ENCODE peak calls at places on chromosome 15, in nine cellular contexts. N is RWPE1; I is PC-9; Y is lower lobe of right lung; J is CD8-positive, alpha-beta T cell; R is neuronal stem cell; G is fibroblast of lung; K is CD8-positive, alpha-beta memory T cell; F is psoas muscle. S is an unnamed sample.
A peak's percentile ranks its signal among the peaks of the same experiment; 100 is the strongest.

GRCh38 chr15:47872208-47872607 is 154.9 kb downstream of the SEMA6D start:
- DNase-seq in I (no peak), G (no peak), R (no peak), J (no peak), F (no peak), Y (no peak), K (no peak), N (no peak), S (no peak)

GRCh38 chr15:98560338-98560737 is 88.0 kb upstream of the IGF1R start:
- DNase-seq in J (no peak), F (no peak), K (no peak), N (peak; percentile 79), Y (no peak), R (no peak), I (no peak), G (no peak), S (no peak)

GRCh38 chr15:72179950-72180581 is 17.5 kb downstream of the GRAMD2A start:
- DNase-seq in F (no peak), K (no peak), I (no peak), N (no peak), R (no peak), Y (no peak), J (no peak), G (no peak), S (peak; percentile 78)

GRCh38 chr15:61798631-61799030 is 261.6 kb downstream of the VPS13C start:
- DNase-seq in F (no peak), R (no peak), J (no peak), Y (no peak), I (no peak), G (no peak), N (no peak), K (no peak), S (no peak)

GRCh38 chr15:23073890-23074631 is 34.7 kb upstream of the TUBGCP5 start:
- DNase-seq in K (no peak), N (peak; percentile 22), I (no peak), R (no peak), G (no peak), Y (peak; percentile 58), F (no peak), J (no peak), S (peak; percentile 26)

GRCh38 chr15:83204697-83205096 is 2.9 kb downstream of the HDGFL3 start:
- DNase-seq in R (no peak), I (no peak), K (no peak), F (no peak), N (no peak), J (no peak), Y (no peak), G (no peak), S (no peak)

GRCh38 chr15:72796515-72797337 is 13.2 kb upstream of the ADPGK start:
- DNase-seq in G (peak; percentile 44), Y (peak; percentile 78), K (peak; percentile 31), J (peak; percentile 29), I (no peak), R (peak; percentile 49), F (peak; percentile 78), N (peak; percentile 46), S (peak; percentile 15)

GRCh38 chr15:95326689-95327525 is 1003.6 kb upstream of the NR2F2 start:
- DNase-seq in G (no peak), F (peak; percentile 18), J (no peak), I (no peak), Y (no peak), R (no peak), K (no peak), N (no peak), S (no peak)

GRCh38 chr15:99496302-99496629 is 69.5 kb upstream of the MEF2A start:
- DNase-seq in K (no peak), N (no peak), J (no peak), R (no peak), F (no peak), I (no peak), G (no peak), Y (no peak), S (no peak)

GRCh38 chr15:99564221-99565030 is 1.4 kb upstream of the MEF2A start:
- DNase-seq in F (no peak), J (no peak), I (no peak), G (peak; percentile 27), N (peak; percentile 12), Y (no peak), R (no peak), K (peak; percentile 24), S (peak; percentile 44)

GRCh38 chr15:48462688-48463087 is 131.5 kb downstream of the DUT start:
- DNase-seq in K (no peak), N (no peak), Y (no peak), I (no peak), G (no peak), F (no peak), R (no peak), J (no peak), S (no peak)

GRCh38 chr15:89743011-89743410 is 8.0 kb downstream of the MESP1 start:
- DNase-seq in K (no peak), G (no peak), Y (no peak), N (no peak), R (no peak), F (no peak), J (no peak), I (no peak), S (no peak)

GRCh38 chr15:39997031-39997430 is 42.0 kb downstream of the SRP14 start:
- DNase-seq in Y (no peak), F (no peak), J (no peak), I (peak; percentile 49), G (no peak), N (no peak), K (no peak), R (no peak), S (no peak)

GRCh38 chr15:74794248-74794969 is 12.5 kb downstream of the CSK start:
- DNase-seq in J (no peak), F (no peak), K (peak; percentile 14), I (no peak), G (no peak), Y (no peak), N (no peak), R (no peak), S (no peak)

GRCh38 chr15:100468265-100468664 is 60.5 kb downstream of the CERS3 start:
- DNase-seq in F (no peak), Y (no peak), I (no peak), J (no peak), G (peak; percentile 56), R (no peak), K (no peak), N (no peak), S (no peak)

GRCh38 chr15:62570405-62570783 is 405.3 kb upstream of the C2CD4B start:
- DNase-seq in F (no peak), G (no peak), Y (no peak), N (no peak), I (no peak), K (no peak), J (no peak), R (no peak), S (no peak)

DNA sequence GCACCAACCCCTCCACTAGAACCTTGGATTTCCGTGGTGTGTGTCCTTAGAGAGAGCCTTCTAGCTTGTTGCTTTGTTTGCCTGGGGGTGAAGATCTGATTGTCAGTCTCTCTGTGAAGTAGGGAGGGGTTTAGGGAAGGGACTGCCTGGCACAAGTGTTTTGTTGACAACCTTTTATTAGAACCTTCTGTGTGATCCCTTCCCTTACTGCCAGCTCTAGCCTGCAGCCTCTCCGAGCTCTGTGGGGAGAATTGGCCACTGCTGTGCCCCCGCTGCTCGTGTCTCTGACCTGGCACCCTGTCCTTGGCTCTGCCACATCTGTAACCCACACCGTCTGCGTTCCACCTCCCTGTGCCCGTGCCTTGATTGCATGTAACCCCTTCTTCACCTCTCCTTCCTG is 30.9 kb upstream of the PCSK6 start:
- DNase-seq in R (no peak), G (no peak), N (no peak), K (no peak), J (no peak), I (no peak), Y (no peak), F (no peak), S (no peak)
- H3K27ac ChIP-seq in R (no peak overlapping the region), G (no peak overlapping the region), N (no peak overlapping the region), K (no peak overlapping the region), J (no peak overlapping the region), I (peak overlapping the region; percentile 66), Y (no peak overlapping the region), F (no peak overlapping the region), S (peak overlapping the region; percentile 87)

GRCh38 chr15:65914981-65915925 is 46.0 kb downstream of the RAB11A start:
- DNase-seq in N (no peak), Y (no peak), I (no peak), G (no peak), K (no peak), J (no peak), R (no peak), F (no peak), S (peak; percentile 7)
- H3K27ac ChIP-seq in N (no peak overlapping the region), Y (no peak overlapping the region), I (no peak overlapping the region), G (no peak overlapping the region), K (no peak overlapping the region), J (no peak overlapping the region), R (no peak overlapping the region), F (no peak overlapping the region), S (no peak overlapping the region)

DNA sequence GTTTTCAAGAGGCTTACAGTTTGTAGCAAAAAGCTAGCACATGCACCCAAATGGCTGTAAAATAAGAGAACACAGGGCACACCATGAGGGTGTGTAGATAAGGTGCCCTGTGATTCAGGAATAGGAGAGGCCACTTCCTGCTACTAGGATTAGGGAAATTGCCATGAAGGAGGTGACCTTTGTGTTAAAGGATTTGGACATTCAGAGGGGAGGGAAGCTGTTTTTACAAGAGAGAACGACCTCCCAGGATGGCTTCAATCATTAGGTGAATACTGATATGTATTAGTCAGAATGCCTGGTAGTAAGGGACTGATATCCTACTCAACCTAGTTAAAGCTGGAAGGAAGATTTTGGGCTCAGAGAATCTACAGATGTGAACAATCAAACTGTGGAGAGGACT is 35.7 kb upstream of the ABHD17C start:
- DNase-seq in R (no peak), K (no peak), F (no peak), N (no peak), J (no peak), I (peak; percentile 80), G (no peak), Y (no peak), S (no peak)
- H3K27ac ChIP-seq in R (no peak overlapping the region), K (no peak overlapping the region), F (no peak overlapping the region), N (no peak overlapping the region), J (no peak overlapping the region), I (peak overlapping the region; percentile 43), G (no peak overlapping the region), Y (no peak overlapping the region), S (no peak overlapping the region)

GRCh38 chr15:41925209-41925608 is 31.4 kb upstream of the SPTBN5 start:
- DNase-seq in I (no peak), R (no peak), G (no peak), K (no peak), Y (no peak), J (no peak), N (no peak), F (no peak), S (no peak)

GRCh38 chr15:41926184-41927056 is 32.6 kb upstream of the SPTBN5 start:
- DNase-seq in G (peak; percentile 37), K (no peak), F (no peak), Y (no peak), J (peak; percentile 14), R (no peak), I (no peak), N (no peak), S (no peak)

GRCh38 chr15:41928100-41928499 is 34.2 kb upstream of the SPTBN5 start:
- DNase-seq in G (no peak), R (no peak), Y (no peak), J (no peak), K (no peak), F (no peak), N (no peak), I (peak; percentile 76), S (no peak)

GRCh38 chr15:41928637-41929620 is 35.1 kb upstream of the SPTBN5 start:
- DNase-seq in N (no peak), G (peak; percentile 42), J (no peak), Y (peak; percentile 65), R (no peak), K (no peak), I (no peak), F (peak; percentile 49), S (no peak)

GRCh38 chr15:41927516-41927915 is 33.7 kb upstream of the SPTBN5 start:
- DNase-seq in J (no peak), G (no peak), N (no peak), F (no peak), R (no peak), K (no peak), I (no peak), Y (no peak), S (no peak)
- H3K27ac ChIP-seq in J (no peak overlapping the region), G (no peak overlapping the region), N (no peak overlapping the region), F (no peak overlapping the region), R (no peak overlapping the region), K (no peak overlapping the region), I (no peak overlapping the region), Y (peak overlapping the region; percentile 77), S (no peak overlapping the region)